ENCODE peak calls at places on chromosomes 3 and 15, in seven cellular contexts. H is body of pancreas, Z is A549, Y is K562, U is GM12878, O is GM23248, A is H7. G is an unnamed sample.

GRCh38 chr15:49215768-49216739 is 46.0 kb downstream of the GALK2 start:
- DNase-seq in H (peak), Z (no peak), Y (no peak), U (peak), O (no peak), A (peak), G (peak)

GRCh38 chr15:27438403-27439375 is 467.7 kb downstream of the GABRG3 start:
- DNase-seq in H (no peak), Z (no peak), Y (no peak), U (no peak), O (peak), A (no peak), G (no peak)

GRCh38 chr15:31389576-31389975 is 62.9 kb downstream of the KLF13 start:
- DNase-seq in H (no peak), Z (no peak), Y (no peak), U (no peak), O (no peak), A (no peak), G (no peak)

GRCh38 chr3:175127075-175127662 is 268.0 kb downstream of the NAALADL2 start:
- DNase-seq in H (no peak), Z (no peak), Y (no peak), U (no peak), O (no peak), A (no peak), G (no peak)

GRCh38 chr3:147410518-147411234 is 1.5 kb downstream of the ZIC1 start:
- DNase-seq in H (no peak), Z (no peak), Y (no peak), U (no peak), O (peak), A (peak), G (peak)

GRCh38 chr3:100335137-100335833 is 728 bp downstream of the NIT2 start:
- DNase-seq in H (no peak), Z (peak), Y (peak), U (no peak), O (peak), A (peak), G (peak)

GRCh38 chr15:48062476-48062875 is 58.3 kb upstream of the SLC24A5 start:
- DNase-seq in H (no peak), Z (no peak), Y (no peak), U (no peak), O (no peak), A (no peak), G (no peak)

GRCh38 chr3:78610462-78611125 is 1157.2 kb downstream of the ROBO1 start:
- DNase-seq in H (no peak), Z (no peak), Y (no peak), U (no peak), O (peak), A (no peak), G (no peak)

GRCh38 chr3:186975726-186976125 is 45.4 kb downstream of the ST6GAL1 start:
- DNase-seq in H (no peak), Z (no peak), Y (no peak), U (no peak), O (no peak), A (no peak), G (no peak)

GRCh38 chr3:120749843-120750242 is 7.3 kb downstream of the GTF2E1 start:
- DNase-seq in H (no peak), Z (no peak), Y (no peak), U (no peak), O (no peak), A (no peak), G (no peak)

GRCh38 chr3:149021830-149022229 is 30.5 kb downstream of the GYG1 start:
- DNase-seq in H (no peak), Z (no peak), Y (no peak), U (no peak), O (no peak), A (peak), G (no peak)

GRCh38 chr3:44948239-44948638 is 27.7 kb downstream of the ZDHHC3 start:
- DNase-seq in H (no peak), Z (no peak), Y (no peak), U (no peak), O (no peak), A (no peak), G (no peak)

GRCh38 chr3:48478631-48479555 is 25.1 kb downstream of the SHISA5 start:
- DNase-seq in H (no peak), Z (no peak), Y (no peak), U (no peak), O (no peak), A (no peak), G (no peak)

GRCh38 chr3:16478516-16478915 is 35.0 kb downstream of the RFTN1 start:
- DNase-seq in H (no peak), Z (no peak), Y (no peak), U (no peak), O (peak), A (no peak), G (no peak)

GRCh38 chr3:50453907-50454306 is 49.5 kb downstream of the CACNA2D2 start:
- DNase-seq in H (no peak), Z (no peak), Y (peak), U (no peak), O (no peak), A (peak), G (peak)

GRCh38 chr3:180871901-180872300 is 40.6 kb upstream of the FXR1 start:
- DNase-seq in H (no peak), Z (no peak), Y (no peak), U (no peak), O (peak), A (no peak), G (no peak)

GRCh38 chr3:43032217-43032545 is 53.1 kb downstream of the GASK1A start:
- DNase-seq in H (no peak), Z (no peak), Y (no peak), U (no peak), O (no peak), A (no peak), G (no peak)

GRCh38 chr15:65086680-65087111 is 10.2 kb downstream of the KBTBD13 start:
- DNase-seq in H (no peak), Z (peak), Y (no peak), U (no peak), O (peak), A (peak), G (no peak)

GRCh38 chr3:129365779-129366178 is 62.7 kb downstream of the EFCAB12 start:
- DNase-seq in H (no peak), Z (no peak), Y (no peak), U (no peak), O (no peak), A (no peak), G (no peak)

GRCh38 chr3:99084156-99084555 is 182.7 kb upstream of the DCBLD2 start:
- DNase-seq in H (no peak), Z (no peak), Y (no peak), U (no peak), O (no peak), A (no peak), G (no peak)
- H3K4me3 ChIP-seq in H (no peak), Z (no peak), Y (no peak), U (no peak), O (no peak), A (no peak), G (no peak)

GRCh38 chr15:67101981-67102929 is 36.9 kb downstream of the SMAD3 start:
- DNase-seq in H (no peak), Z (no peak), Y (no peak), U (peak), O (peak), A (no peak), G (no peak)

GRCh38 chr15:67104453-67104852 is 39.1 kb downstream of the SMAD3 start:
- DNase-seq in H (no peak), Z (no peak), Y (no peak), U (no peak), O (no peak), A (no peak), G (no peak)

GRCh38 chr15:67103869-67104268 is 38.5 kb downstream of the SMAD3 start:
- DNase-seq in H (no peak), Z (no peak), Y (no peak), U (no peak), O (no peak), A (no peak), G (no peak)

GRCh38 chr15:67103432-67103831 is 38.0 kb downstream of the SMAD3 start:
- DNase-seq in H (no peak), Z (no peak), Y (no peak), U (no peak), O (no peak), A (no peak), G (no peak)

GRCh38 chr15:67103021-67103420 is 37.6 kb downstream of the SMAD3 start:
- DNase-seq in H (no peak), Z (no peak), Y (no peak), U (no peak), O (no peak), A (no peak), G (no peak)
- H3K4me3 ChIP-seq in H (no peak), Z (no peak), Y (no peak), U (no peak), O (no peak), A (no peak), G (no peak)

DNA sequence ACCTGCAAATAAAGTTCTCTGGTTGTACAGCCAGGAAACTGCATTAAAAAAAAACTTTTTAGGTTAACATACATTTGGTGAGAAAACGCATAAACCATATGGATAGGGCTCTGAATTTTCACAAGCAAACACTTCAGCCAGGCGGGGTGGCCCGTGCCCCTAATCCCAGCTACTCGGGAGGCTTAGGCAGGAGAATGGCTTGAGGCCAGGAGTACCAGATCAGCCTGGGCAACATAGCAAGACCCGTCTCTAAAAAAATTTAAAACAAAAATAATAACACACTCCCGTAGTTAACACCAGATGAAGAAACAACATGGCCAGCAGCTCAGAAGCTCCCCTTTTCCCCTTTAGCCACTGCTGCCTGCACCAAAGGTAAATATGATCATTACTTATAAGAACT is 3.2 kb upstream of the RPL14 start:
- DNase-seq in H (no peak), Z (no peak), Y (no peak), U (no peak), O (no peak), A (no peak), G (peak)
- H3K4me3 ChIP-seq in H (no peak), Z (peak), Y (peak), U (peak), O (peak), A (peak), G (peak)

GRCh38 chr3:52318186-52318793 is 2.2 kb downstream of the DNAH1 start:
- DNase-seq in H (no peak), Z (no peak), Y (no peak), U (no peak), O (no peak), A (no peak), G (no peak)
- H3K4me3 ChIP-seq in H (no peak), Z (no peak), Y (no peak), U (no peak), O (no peak), A (no peak), G (peak)

GRCh38 chr3:79809106-79809505 is 41.3 kb upstream of the ROBO1 start:
- DNase-seq in H (no peak), Z (no peak), Y (no peak), U (no peak), O (no peak), A (no peak), G (no peak)

GRCh38 chr3:79810101-79810500 is 42.3 kb upstream of the ROBO1 start:
- DNase-seq in H (no peak), Z (no peak), Y (no peak), U (no peak), O (no peak), A (no peak), G (no peak)

GRCh38 chr3:79815478-79815877 is 47.7 kb upstream of the ROBO1 start:
- DNase-seq in H (no peak), Z (no peak), Y (no peak), U (no peak), O (no peak), A (no peak), G (no peak)

GRCh38 chr3:79808515-79808914 is 40.7 kb upstream of the ROBO1 start:
- DNase-seq in H (no peak), Z (no peak), Y (no peak), U (no peak), O (no peak), A (no peak), G (no peak)

DNA sequence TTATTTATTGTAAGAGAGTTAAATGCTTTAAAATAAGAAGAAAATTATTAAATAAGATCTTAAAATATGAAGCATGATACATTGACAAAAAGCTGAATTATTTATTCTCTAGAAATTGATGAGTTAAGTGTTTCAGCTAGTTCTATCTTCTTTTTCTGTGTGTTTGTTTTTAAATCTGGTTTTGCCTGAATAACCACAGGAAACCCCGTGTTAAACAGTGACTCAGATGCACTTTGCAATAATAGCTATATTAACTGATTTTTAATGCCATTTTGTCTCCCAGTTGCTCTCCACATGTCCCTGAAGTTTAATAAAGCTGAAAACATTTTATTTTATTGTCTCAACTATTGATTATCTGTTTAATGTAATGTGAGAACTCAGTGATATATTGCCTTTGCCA is 42.7 kb upstream of the ROBO1 start:
- DNase-seq in H (no peak), Z (no peak), Y (no peak), U (no peak), O (no peak), A (no peak), G (no peak)
- H3K4me3 ChIP-seq in H (no peak), Z (no peak), Y (no peak), U (no peak), O (no peak), A (no peak), G (no peak)

GRCh38 chr15:84600331-84600686 is 500 bp upstream of the ZSCAN2 start:
- DNase-seq in H (peak), Z (peak), Y (peak), U (no peak), O (peak), A (peak), G (peak)
- H3K4me3 ChIP-seq in H (peak), Z (peak), Y (peak), U (peak), O (peak), A (peak), G (peak)